ENCODE peak calls at places on chromosomes 12 and 14, in five cellular contexts. One of them, this sample, is unnamed.

GRCh38 chr12:31560516-31560915 is 30.4 kb downstream of the DENND5B start:
- DNase-seq in IMR-90: no peak
- DNase-seq in left ventricle myocardium inferior: no peak
- DNase-seq in thoracic aorta: no peak
- DNase-seq in adrenal gland: no peak
- DNase-seq in this sample: no peak

GRCh38 chr12:28017873-28018255 is 45.3 kb upstream of the PTHLH start:
- DNase-seq in IMR-90: no peak
- DNase-seq in left ventricle myocardium inferior: no peak
- DNase-seq in thoracic aorta: no peak
- DNase-seq in adrenal gland: no peak
- DNase-seq in this sample: no peak

GRCh38 chr12:11621797-11622423 is 27.6 kb upstream of the ETV6 start:
- DNase-seq in IMR-90: no peak
- DNase-seq in left ventricle myocardium inferior: no peak
- DNase-seq in thoracic aorta: no peak
- DNase-seq in adrenal gland: peak; percentile 16
- DNase-seq in this sample: no peak

GRCh38 chr12:13106666-13107065 is 3.2 kb upstream of the GSG1 start:
- DNase-seq in IMR-90: no peak
- DNase-seq in left ventricle myocardium inferior: no peak
- DNase-seq in thoracic aorta: no peak
- DNase-seq in adrenal gland: no peak
- DNase-seq in this sample: no peak

GRCh38 chr12:42696424-42697149 is 107.0 kb upstream of the PRICKLE1 start:
- DNase-seq in IMR-90: peak; percentile 64
- DNase-seq in left ventricle myocardium inferior: peak; percentile 76
- DNase-seq in thoracic aorta: no peak
- DNase-seq in adrenal gland: peak; percentile 50
- DNase-seq in this sample: peak; percentile 87

GRCh38 chr12:65740506-65740872 is 83.8 kb upstream of the HMGA2 start:
- DNase-seq in IMR-90: no peak
- DNase-seq in left ventricle myocardium inferior: no peak
- DNase-seq in thoracic aorta: no peak
- DNase-seq in adrenal gland: no peak
- DNase-seq in this sample: no peak

GRCh38 chr14:105180598-105181528 is at the start of gene NUDT14:
- DNase-seq in IMR-90: peak; percentile 25
- DNase-seq in left ventricle myocardium inferior: peak; percentile 66
- DNase-seq in thoracic aorta: no peak
- DNase-seq in adrenal gland: peak; percentile 82
- DNase-seq in this sample: peak; percentile 82

GRCh38 chr14:36221097-36221496 is 44.6 kb upstream of the PTCSC3 start:
- DNase-seq in IMR-90: no peak
- DNase-seq in left ventricle myocardium inferior: no peak
- DNase-seq in thoracic aorta: no peak
- DNase-seq in adrenal gland: no peak
- DNase-seq in this sample: no peak

GRCh38 chr12:50986961-50987737 is 34.8 kb downstream of the HIGD1C start:
- DNase-seq in IMR-90: peak; percentile 72
- DNase-seq in left ventricle myocardium inferior: no peak
- DNase-seq in thoracic aorta: no peak
- DNase-seq in adrenal gland: peak; percentile 64
- DNase-seq in this sample: no peak

GRCh38 chr12:104710940-104711725 is 247.0 kb downstream of the SLC41A2 start:
- DNase-seq in IMR-90: peak; percentile 76
- DNase-seq in left ventricle myocardium inferior: no peak
- DNase-seq in thoracic aorta: no peak
- DNase-seq in adrenal gland: no peak
- DNase-seq in this sample: no peak

GRCh38 chr14:22112004-22112403 is 438.4 kb upstream of the OR4E1 start:
- DNase-seq in IMR-90: no peak
- DNase-seq in left ventricle myocardium inferior: no peak
- DNase-seq in thoracic aorta: no peak
- DNase-seq in adrenal gland: no peak
- DNase-seq in this sample: no peak

GRCh38 chr12:96786808-96787207 is 120.2 kb upstream of the NEDD1 start:
- DNase-seq in IMR-90: no peak
- DNase-seq in left ventricle myocardium inferior: no peak
- DNase-seq in thoracic aorta: no peak
- DNase-seq in adrenal gland: no peak
- DNase-seq in this sample: no peak

GRCh38 chr12:99752740-99753139 is 105.2 kb downstream of the GARIN6 start:
- DNase-seq in IMR-90: no peak
- DNase-seq in left ventricle myocardium inferior: no peak
- DNase-seq in thoracic aorta: no peak
- DNase-seq in adrenal gland: no peak
- DNase-seq in this sample: no peak

GRCh38 chr14:22985894-22986507 is 3.6 kb upstream of the AJUBA start:
- DNase-seq in IMR-90: no peak
- DNase-seq in left ventricle myocardium inferior: no peak
- DNase-seq in thoracic aorta: no peak
- DNase-seq in adrenal gland: no peak
- DNase-seq in this sample: no peak

GRCh38 chr12:126582231-126582630 is 1517.0 kb downstream of the AACS start:
- DNase-seq in IMR-90: no peak
- DNase-seq in left ventricle myocardium inferior: no peak
- DNase-seq in thoracic aorta: no peak
- DNase-seq in adrenal gland: no peak
- DNase-seq in this sample: no peak

GRCh38 chr12:69608114-69608513 is 2.6 kb downstream of the LRRC10 start:
- DNase-seq in IMR-90: no peak
- DNase-seq in left ventricle myocardium inferior: no peak
- DNase-seq in thoracic aorta: no peak
- DNase-seq in adrenal gland: no peak
- DNase-seq in this sample: no peak

GRCh38 chr12:71746983-71747611 is 7.6 kb upstream of the RAB21 start:
- DNase-seq in IMR-90: peak; percentile 73
- DNase-seq in left ventricle myocardium inferior: no peak
- DNase-seq in thoracic aorta: no peak
- DNase-seq in adrenal gland: peak; percentile 46
- DNase-seq in this sample: no peak

GRCh38 chr14:58712357-58712756 is 74.6 kb downstream of the DACT1 start:
- DNase-seq in IMR-90: peak; percentile 33
- DNase-seq in left ventricle myocardium inferior: no peak
- DNase-seq in thoracic aorta: no peak
- DNase-seq in adrenal gland: no peak
- DNase-seq in this sample: no peak

GRCh38 chr12:58811346-58811745 is 109.0 kb downstream of the LRIG3 start:
- DNase-seq in IMR-90: no peak
- DNase-seq in left ventricle myocardium inferior: no peak
- DNase-seq in thoracic aorta: no peak
- DNase-seq in adrenal gland: no peak
- DNase-seq in this sample: no peak

GRCh38 chr12:31629756-31630732 is 29.4 kb upstream of the ETFBKMT start:
- DNase-seq in IMR-90: peak; percentile 55
- DNase-seq in left ventricle myocardium inferior: peak; percentile 25
- DNase-seq in thoracic aorta: no peak
- DNase-seq in adrenal gland: peak; percentile 89
- DNase-seq in this sample: peak; percentile 21

GRCh38 chr12:12408265-12408690 is 51.4 kb downstream of the BORCS5 start:
- DNase-seq in IMR-90: no peak
- DNase-seq in left ventricle myocardium inferior: no peak
- DNase-seq in thoracic aorta: no peak
- DNase-seq in adrenal gland: no peak
- DNase-seq in this sample: no peak

GRCh38 chr12:124687695-124688301 is 120.4 kb upstream of the NCOR2 start:
- DNase-seq in IMR-90: no peak
- DNase-seq in left ventricle myocardium inferior: peak; percentile 56
- DNase-seq in thoracic aorta: no peak
- DNase-seq in adrenal gland: peak; percentile 36
- DNase-seq in this sample: no peak

GRCh38 chr12:132174703-132175490 is 30.6 kb downstream of the NOC4L start:
- DNase-seq in IMR-90: no peak
- DNase-seq in left ventricle myocardium inferior: no peak
- DNase-seq in thoracic aorta: no peak
- DNase-seq in adrenal gland: no peak
- DNase-seq in this sample: no peak

GRCh38 chr12:95767703-95768102 is 22.9 kb downstream of the NTN4 start:
- DNase-seq in IMR-90: peak; percentile 59
- DNase-seq in left ventricle myocardium inferior: no peak
- DNase-seq in thoracic aorta: no peak
- DNase-seq in adrenal gland: no peak
- DNase-seq in this sample: no peak

GRCh38 chr12:123472438-123472849 is 14.5 kb downstream of the SNRNP35 start:
- DNase-seq in IMR-90: no peak
- DNase-seq in left ventricle myocardium inferior: no peak
- DNase-seq in thoracic aorta: no peak
- DNase-seq in adrenal gland: no peak
- DNase-seq in this sample: no peak
- H3K36me3 ChIP-seq in IMR-90: peaks cover 25% of the 10 kb centered on the region
- H3K36me3 ChIP-seq in left ventricle myocardium inferior: peaks cover 48% of the 10 kb centered on the region
- H3K36me3 ChIP-seq in thoracic aorta: peaks cover 27% of the 10 kb centered on the region
- H3K36me3 ChIP-seq in adrenal gland: peaks cover 37% of the 10 kb centered on the region
- H3K36me3 ChIP-seq in this sample: peaks cover 2% of the 10 kb centered on the region

GRCh38 chr14:106843951-106844483 is 1317.6 kb downstream of the TMEM121 start:
- DNase-seq in IMR-90: no peak
- DNase-seq in left ventricle myocardium inferior: no peak
- DNase-seq in thoracic aorta: no peak
- DNase-seq in adrenal gland: peak; percentile 40
- DNase-seq in this sample: no peak

GRCh38 chr14:106844608-106845285 is 1318.4 kb downstream of the TMEM121 start:
- DNase-seq in IMR-90: no peak
- DNase-seq in left ventricle myocardium inferior: peak; percentile 75
- DNase-seq in thoracic aorta: no peak
- DNase-seq in adrenal gland: peak; percentile 70
- DNase-seq in this sample: peak; percentile 83

GRCh38 chr14:106843376-106843775 is 1317.0 kb downstream of the TMEM121 start:
- DNase-seq in IMR-90: no peak
- DNase-seq in left ventricle myocardium inferior: no peak
- DNase-seq in thoracic aorta: no peak
- DNase-seq in adrenal gland: no peak
- DNase-seq in this sample: no peak

GRCh38 chr14:106846218-106846617 is 1319.8 kb downstream of the TMEM121 start:
- DNase-seq in IMR-90: no peak
- DNase-seq in left ventricle myocardium inferior: no peak
- DNase-seq in thoracic aorta: no peak
- DNase-seq in adrenal gland: no peak
- DNase-seq in this sample: no peak

GRCh38 chr14:106845286-106846087 is 1319.1 kb downstream of the TMEM121 start:
- DNase-seq in IMR-90: no peak
- DNase-seq in left ventricle myocardium inferior: no peak
- DNase-seq in thoracic aorta: no peak
- DNase-seq in adrenal gland: peak; percentile 29
- DNase-seq in this sample: no peak
- H3K9me3 ChIP-seq in IMR-90: peaks cover 21% of the 10 kb centered on the region
- H3K9me3 ChIP-seq in left ventricle myocardium inferior: no peaks in the 10 kb centered on the region
- H3K9me3 ChIP-seq in thoracic aorta: no peaks in the 10 kb centered on the region
- H3K9me3 ChIP-seq in adrenal gland: no peaks in the 10 kb centered on the region
- H3K9me3 ChIP-seq in this sample: no peaks in the 10 kb centered on the region

GRCh38 chr12:53476769-53477209 is 22.5 kb downstream of the MAP3K12 start:
- DNase-seq in IMR-90: no peak
- DNase-seq in left ventricle myocardium inferior: no peak
- DNase-seq in thoracic aorta: no peak
- DNase-seq in adrenal gland: no peak
- DNase-seq in this sample: no peak
- H3K36me3 ChIP-seq in IMR-90: peaks cover 76% of the 10 kb centered on the region
- H3K36me3 ChIP-seq in left ventricle myocardium inferior: peaks cover 99% of the 10 kb centered on the region
- H3K36me3 ChIP-seq in thoracic aorta: peaks cover 80% of the 10 kb centered on the region
- H3K36me3 ChIP-seq in adrenal gland: peaks cover 100% of the 10 kb centered on the region
- H3K36me3 ChIP-seq in this sample: peaks cover 28% of the 10 kb centered on the region

GRCh38 chr14:29721586-29721985 is 206.1 kb downstream of the PRKD1 start:
- DNase-seq in IMR-90: no peak
- DNase-seq in left ventricle myocardium inferior: no peak
- DNase-seq in thoracic aorta: no peak
- DNase-seq in adrenal gland: no peak
- DNase-seq in this sample: no peak
- H3K9me3 ChIP-seq in IMR-90: no peaks in the 10 kb centered on the region
- H3K9me3 ChIP-seq in left ventricle myocardium inferior: no peaks in the 10 kb centered on the region
- H3K9me3 ChIP-seq in thoracic aorta: no peaks in the 10 kb centered on the region
- H3K9me3 ChIP-seq in adrenal gland: no peaks in the 10 kb centered on the region
- H3K9me3 ChIP-seq in this sample: no peaks in the 10 kb centered on the region

This sample was measured in psoas muscle.